ENCODE peak calls at places on chromosomes 4 and X, in four cellular contexts. G is NCI-H2107, V is memory B cell, S is GM13977. L is an unnamed sample.

GRCh38 chrX:44202596-44202995 is 140.9 kb downstream of the EFHC2 start:
- DNase-seq in G (no peak), V (no peak), S (no peak), L (no peak)

GRCh38 chr4:102493794-102494193 is 7.4 kb upstream of the NFKB1 start:
- DNase-seq in G (no peak), V (no peak), S (no peak), L (peak)

GRCh38 chr4:3009422-3009821 is 46.1 kb downstream of the GRK4 start:
- DNase-seq in G (no peak), V (peak), S (peak), L (no peak)

GRCh38 chr4:185513489-185514181 is 21.7 kb downstream of the PDLIM3 start:
- DNase-seq in G (no peak), V (no peak), S (no peak), L (no peak)

GRCh38 chr4:153535735-153536494 is 69.8 kb downstream of the TMEM131L start:
- DNase-seq in G (no peak), V (no peak), S (no peak), L (no peak)

GRCh38 chr4:183499389-183499788 is 5.5 kb upstream of the ING2 start:
- DNase-seq in G (no peak), V (no peak), S (no peak), L (no peak)

GRCh38 chr4:8261851-8262535 is 7.6 kb upstream of the HTRA3 start:
- DNase-seq in G (no peak), V (no peak), S (no peak), L (no peak)

GRCh38 chrX:155612312-155613224 is at the start of gene TMLHE:
- DNase-seq in G (peak), V (peak), S (peak), L (peak)

GRCh38 chr4:182678590-182678989 is 238.6 kb downstream of the DCTD start:
- DNase-seq in G (no peak), V (no peak), S (no peak), L (no peak)

GRCh38 chr4:168496834-168497233 is at the start of gene PALLD:
- DNase-seq in G (no peak), V (no peak), S (no peak), L (no peak)

GRCh38 chr4:682490-683172 is 6.3 kb downstream of the SLC49A3 start:
- DNase-seq in G (no peak), V (no peak), S (no peak), L (no peak)

GRCh38 chr4:55611358-55612059 is 19.5 kb upstream of the PDCL2 start:
- DNase-seq in G (no peak), V (no peak), S (no peak), L (no peak)

GRCh38 chr4:14059006-14059405 is 431.5 kb upstream of the BOD1L1 start:
- DNase-seq in G (no peak), V (no peak), S (no peak), L (no peak)

GRCh38 chrX:85698921-85699320 is 319.5 kb upstream of the POF1B start:
- DNase-seq in G (no peak), V (no peak), S (no peak), L (no peak)

GRCh38 chr4:165288639-165289428 is 38.6 kb upstream of the MSMO1 start:
- DNase-seq in G (no peak), V (no peak), S (no peak), L (no peak)

GRCh38 chrX:153519569-153520285 is 2.3 kb downstream of the ATP2B3 start:
- DNase-seq in G (no peak), V (no peak), S (no peak), L (no peak)

GRCh38 chr4:111632752-111633151 is 512.5 kb upstream of the FAM241A start:
- DNase-seq in G (no peak), V (no peak), S (no peak), L (no peak)

GRCh38 chr4:89657931-89658700 is 178.8 kb downstream of the SNCA start:
- DNase-seq in G (no peak), V (no peak), S (no peak), L (no peak)

GRCh38 chr4:183175631-183176232 is 76.7 kb downstream of the WWC2 start:
- DNase-seq in G (no peak), V (no peak), S (no peak), L (no peak)

GRCh38 chr4:2400841-2401609 is 17.4 kb downstream of the ZFYVE28 start:
- DNase-seq in G (no peak), V (no peak), S (no peak), L (no peak)

GRCh38 chrX:104987063-104987462 is 233.4 kb downstream of the TEX13A start:
- DNase-seq in G (no peak), V (no peak), S (no peak), L (no peak)

GRCh38 chr4:106287353-106287969 is 28.5 kb downstream of the TBCK start:
- DNase-seq in G (no peak), V (no peak), S (no peak), L (no peak)

GRCh38 chrX:76148753-76149152 is 24.1 kb upstream of the PBDC1 start:
- DNase-seq in G (no peak), V (peak), S (no peak), L (peak)

GRCh38 chr4:4693258-4693657 is 151.4 kb upstream of the STX18 start:
- DNase-seq in G (no peak), V (no peak), S (peak), L (no peak)

GRCh38 chr4:76198411-76199237 is 15.0 kb downstream of the SCARB2 start:
- DNase-seq in G (no peak), V (no peak), S (peak), L (peak)

GRCh38 chrX:109472939-109473713 is 8.8 kb downstream of the GUCY2F start:
- DNase-seq in G (no peak), V (no peak), S (peak), L (no peak)

GRCh38 chr4:169418846-169419245 is 148.1 kb upstream of the SH3RF1 start:
- DNase-seq in G (no peak), V (no peak), S (no peak), L (no peak)

GRCh38 chr4:3870567-3870962 is 104.4 kb downstream of the ADRA2C start:
- DNase-seq in G (no peak), V (no peak), S (no peak), L (no peak)

GRCh38 chr4:6960154-6960553 is 50.5 kb downstream of the TBC1D14 start:
- DNase-seq in G (no peak), V (no peak), S (no peak), L (no peak)

GRCh38 chr4:182916483-182917181 is 554 bp downstream of the DCTD start:
- DNase-seq in G (no peak), V (peak), S (no peak), L (no peak)

GRCh38 chr4:183492791-183493221 is 12.1 kb upstream of the ING2 start:
- DNase-seq in G (no peak), V (no peak), S (no peak), L (no peak)

GRCh38 chr4:60724623-60725022 is 475.5 kb upstream of the ADGRL3 start:
- DNase-seq in G (no peak), V (no peak), S (no peak), L (no peak)

GRCh38 chr4:110869114-110869513 is 246.2 kb upstream of the PITX2 start:
- DNase-seq in G (no peak), V (no peak), S (no peak), L (no peak)

GRCh38 chr4:113732923-113733527 is 28.5 kb downstream of the CAMK2D start:
- DNase-seq in G (no peak), V (no peak), S (no peak), L (no peak)

GRCh38 chr4:19739101-19739651 is 512.5 kb upstream of the SLIT2 start:
- DNase-seq in G (peak), V (no peak), S (no peak), L (no peak)

GRCh38 chr4:2258091-2259035 is 3.5 kb downstream of the MXD4 start:
- DNase-seq in G (no peak), V (no peak), S (no peak), L (no peak)